ENCODE peak calls at places on chromosome 10, in ten cellular contexts. One of them, this sample, is unnamed.

GRCh38 chr10:103202319-103202718 is 9.2 kb upstream of the NT5C2 start:
- DNase-seq in CD4-positive, alpha-beta T cell: no peak
- DNase-seq in mesothelial cell of epicardium: no peak
- DNase-seq in fibroblast of lung: no peak
- DNase-seq in BJ: no peak
- DNase-seq in mucosa of descending colon: no peak
- DNase-seq in heart left ventricle: no peak
- DNase-seq in epithelial cell of esophagus: no peak
- DNase-seq in fibroblast of the aortic adventitia: no peak
- DNase-seq in uterus: no peak
- DNase-seq in this sample: no peak

GRCh38 chr10:98848361-98848760 is 387.3 kb downstream of the HPSE2 start:
- DNase-seq in CD4-positive, alpha-beta T cell: no peak
- DNase-seq in mesothelial cell of epicardium: no peak
- DNase-seq in fibroblast of lung: no peak
- DNase-seq in BJ: no peak
- DNase-seq in mucosa of descending colon: no peak
- DNase-seq in heart left ventricle: no peak
- DNase-seq in epithelial cell of esophagus: peak
- DNase-seq in fibroblast of the aortic adventitia: no peak
- DNase-seq in uterus: no peak
- DNase-seq in this sample: peak

GRCh38 chr10:24483701-24484100 is 240.0 kb downstream of the ARHGAP21 start:
- DNase-seq in CD4-positive, alpha-beta T cell: no peak
- DNase-seq in mesothelial cell of epicardium: no peak
- DNase-seq in fibroblast of lung: peak
- DNase-seq in BJ: no peak
- DNase-seq in mucosa of descending colon: peak
- DNase-seq in heart left ventricle: no peak
- DNase-seq in epithelial cell of esophagus: peak
- DNase-seq in fibroblast of the aortic adventitia: peak
- DNase-seq in uterus: no peak
- DNase-seq in this sample: peak

GRCh38 chr10:3951993-3952392 is 167.0 kb upstream of the KLF6 start:
- DNase-seq in CD4-positive, alpha-beta T cell: no peak
- DNase-seq in mesothelial cell of epicardium: no peak
- DNase-seq in fibroblast of lung: no peak
- DNase-seq in BJ: no peak
- DNase-seq in mucosa of descending colon: no peak
- DNase-seq in heart left ventricle: no peak
- DNase-seq in epithelial cell of esophagus: no peak
- DNase-seq in fibroblast of the aortic adventitia: peak
- DNase-seq in uterus: no peak
- DNase-seq in this sample: no peak

GRCh38 chr10:8498881-8499280 is 444.4 kb downstream of the GATA3 start:
- DNase-seq in CD4-positive, alpha-beta T cell: no peak
- DNase-seq in mesothelial cell of epicardium: no peak
- DNase-seq in fibroblast of lung: no peak
- DNase-seq in BJ: no peak
- DNase-seq in mucosa of descending colon: no peak
- DNase-seq in heart left ventricle: no peak
- DNase-seq in epithelial cell of esophagus: peak
- DNase-seq in fibroblast of the aortic adventitia: no peak
- DNase-seq in uterus: no peak
- DNase-seq in this sample: no peak

GRCh38 chr10:66321746-66322145 is 604.1 kb upstream of the LRRTM3 start:
- DNase-seq in CD4-positive, alpha-beta T cell: no peak
- DNase-seq in mesothelial cell of epicardium: no peak
- DNase-seq in fibroblast of lung: peak
- DNase-seq in BJ: no peak
- DNase-seq in mucosa of descending colon: no peak
- DNase-seq in heart left ventricle: no peak
- DNase-seq in epithelial cell of esophagus: no peak
- DNase-seq in fibroblast of the aortic adventitia: no peak
- DNase-seq in uterus: no peak
- DNase-seq in this sample: no peak

GRCh38 chr10:74194545-74194944 is 43.5 kb downstream of the ADK start:
- DNase-seq in CD4-positive, alpha-beta T cell: no peak
- DNase-seq in mesothelial cell of epicardium: no peak
- DNase-seq in fibroblast of lung: peak
- DNase-seq in BJ: no peak
- DNase-seq in mucosa of descending colon: no peak
- DNase-seq in heart left ventricle: no peak
- DNase-seq in epithelial cell of esophagus: peak
- DNase-seq in fibroblast of the aortic adventitia: peak
- DNase-seq in uterus: no peak
- DNase-seq in this sample: no peak

GRCh38 chr10:35876248-35876647 is 234.2 kb upstream of the FZD8 start:
- DNase-seq in CD4-positive, alpha-beta T cell: no peak
- DNase-seq in mesothelial cell of epicardium: no peak
- DNase-seq in fibroblast of lung: peak
- DNase-seq in BJ: peak
- DNase-seq in mucosa of descending colon: no peak
- DNase-seq in heart left ventricle: no peak
- DNase-seq in epithelial cell of esophagus: no peak
- DNase-seq in fibroblast of the aortic adventitia: peak
- DNase-seq in uterus: no peak
- DNase-seq in this sample: peak

GRCh38 chr10:43957267-43958070 is 308.8 kb upstream of the ZNF32 start:
- DNase-seq in CD4-positive, alpha-beta T cell: no peak
- DNase-seq in mesothelial cell of epicardium: no peak
- DNase-seq in fibroblast of lung: no peak
- DNase-seq in BJ: no peak
- DNase-seq in mucosa of descending colon: no peak
- DNase-seq in heart left ventricle: no peak
- DNase-seq in epithelial cell of esophagus: no peak
- DNase-seq in fibroblast of the aortic adventitia: no peak
- DNase-seq in uterus: no peak
- DNase-seq in this sample: no peak

GRCh38 chr10:96512524-96512991 is 1.2 kb downstream of the TLL2 start:
- DNase-seq in CD4-positive, alpha-beta T cell: no peak
- DNase-seq in mesothelial cell of epicardium: no peak
- DNase-seq in fibroblast of lung: peak
- DNase-seq in BJ: no peak
- DNase-seq in mucosa of descending colon: no peak
- DNase-seq in heart left ventricle: no peak
- DNase-seq in epithelial cell of esophagus: peak
- DNase-seq in fibroblast of the aortic adventitia: peak
- DNase-seq in uterus: no peak
- DNase-seq in this sample: no peak

GRCh38 chr10:74681917-74682627 is 144.3 kb upstream of the KAT6B start:
- DNase-seq in CD4-positive, alpha-beta T cell: no peak
- DNase-seq in mesothelial cell of epicardium: no peak
- DNase-seq in fibroblast of lung: peak
- DNase-seq in BJ: no peak
- DNase-seq in mucosa of descending colon: no peak
- DNase-seq in heart left ventricle: no peak
- DNase-seq in epithelial cell of esophagus: no peak
- DNase-seq in fibroblast of the aortic adventitia: no peak
- DNase-seq in uterus: no peak
- DNase-seq in this sample: no peak

GRCh38 chr10:77602913-77603528 is 34.6 kb downstream of the KCNMA1 start:
- DNase-seq in CD4-positive, alpha-beta T cell: no peak
- DNase-seq in mesothelial cell of epicardium: no peak
- DNase-seq in fibroblast of lung: peak
- DNase-seq in BJ: no peak
- DNase-seq in mucosa of descending colon: no peak
- DNase-seq in heart left ventricle: no peak
- DNase-seq in epithelial cell of esophagus: no peak
- DNase-seq in fibroblast of the aortic adventitia: no peak
- DNase-seq in uterus: no peak
- DNase-seq in this sample: no peak

GRCh38 chr10:12107781-12108180 is 21.7 kb upstream of the SEC61A2 start:
- DNase-seq in CD4-positive, alpha-beta T cell: no peak
- DNase-seq in mesothelial cell of epicardium: no peak
- DNase-seq in fibroblast of lung: no peak
- DNase-seq in BJ: no peak
- DNase-seq in mucosa of descending colon: no peak
- DNase-seq in heart left ventricle: no peak
- DNase-seq in epithelial cell of esophagus: no peak
- DNase-seq in fibroblast of the aortic adventitia: no peak
- DNase-seq in uterus: no peak
- DNase-seq in this sample: no peak

GRCh38 chr10:101749033-101749432 is 26.9 kb downstream of the FGF8 start:
- DNase-seq in CD4-positive, alpha-beta T cell: no peak
- DNase-seq in mesothelial cell of epicardium: no peak
- DNase-seq in fibroblast of lung: no peak
- DNase-seq in BJ: no peak
- DNase-seq in mucosa of descending colon: no peak
- DNase-seq in heart left ventricle: no peak
- DNase-seq in epithelial cell of esophagus: no peak
- DNase-seq in fibroblast of the aortic adventitia: no peak
- DNase-seq in uterus: no peak
- DNase-seq in this sample: no peak
- TF ChIP-seq CTCF in CD4-positive, alpha-beta T cell: no peak
- TF ChIP-seq CTCF in mesothelial cell of epicardium: no peak
- TF ChIP-seq CTCF in fibroblast of lung: no peak
- TF ChIP-seq CTCF in BJ: no peak
- TF ChIP-seq CTCF in mucosa of descending colon: no peak
- TF ChIP-seq CTCF in heart left ventricle: no peak
- TF ChIP-seq CTCF in epithelial cell of esophagus: no peak
- TF ChIP-seq CTCF in fibroblast of the aortic adventitia: no peak
- TF ChIP-seq CTCF in uterus: no peak
- TF ChIP-seq CTCF in this sample: peak

DNA sequence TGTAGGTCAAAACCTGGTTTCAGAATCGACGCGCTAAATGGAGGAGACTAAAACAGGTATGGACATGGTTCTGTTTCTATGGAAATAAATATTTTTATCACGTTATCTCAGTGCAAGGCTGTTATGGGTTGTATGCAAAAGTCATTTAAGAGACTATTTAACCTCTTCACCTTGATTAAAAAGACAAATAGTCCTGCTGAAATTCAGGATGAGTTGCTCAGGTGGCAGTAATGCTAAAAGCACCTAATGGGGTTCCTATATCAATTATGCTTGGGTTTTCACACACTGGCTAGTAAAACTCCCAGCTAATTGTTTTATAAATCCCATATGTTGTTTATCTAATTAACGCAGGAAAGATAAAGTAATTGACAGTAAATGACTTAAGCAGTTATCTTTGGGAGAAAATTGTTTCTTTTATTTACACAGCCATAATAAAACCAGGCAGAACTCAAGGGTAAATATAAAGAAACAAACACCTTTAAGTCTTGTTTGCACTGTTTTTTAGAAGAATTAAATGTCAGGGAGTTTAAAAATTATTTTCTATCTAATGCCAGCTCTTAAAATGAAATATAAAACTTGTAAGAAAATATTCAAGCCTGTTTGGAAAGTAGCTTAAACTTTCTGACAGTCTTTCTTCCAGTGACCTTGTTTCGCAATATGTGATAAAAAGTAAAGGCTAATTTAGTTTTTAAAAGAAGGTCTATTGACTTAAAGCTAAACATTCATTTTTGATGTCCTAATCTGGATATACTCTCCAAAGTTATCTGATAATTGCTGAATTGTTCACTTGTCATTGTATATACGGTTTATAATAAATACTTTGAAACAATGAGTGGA is 3.2 kb downstream of the HHEX start:
- DNase-seq in CD4-positive, alpha-beta T cell: no peak
- DNase-seq in mesothelial cell of epicardium: no peak
- DNase-seq in fibroblast of lung: no peak
- DNase-seq in BJ: no peak
- DNase-seq in mucosa of descending colon: no peak
- DNase-seq in heart left ventricle: no peak
- DNase-seq in epithelial cell of esophagus: no peak
- DNase-seq in fibroblast of the aortic adventitia: no peak
- DNase-seq in uterus: no peak
- DNase-seq in this sample: no peak
- TF ChIP-seq CTCF in CD4-positive, alpha-beta T cell: no peak
- TF ChIP-seq CTCF in mesothelial cell of epicardium: no peak
- TF ChIP-seq CTCF in fibroblast of lung: no peak
- TF ChIP-seq CTCF in BJ: no peak
- TF ChIP-seq CTCF in mucosa of descending colon: no peak
- TF ChIP-seq CTCF in heart left ventricle: no peak
- TF ChIP-seq CTCF in epithelial cell of esophagus: no peak
- TF ChIP-seq CTCF in fibroblast of the aortic adventitia: no peak
- TF ChIP-seq CTCF in uterus: no peak
- TF ChIP-seq CTCF in this sample: no peak

DNA sequence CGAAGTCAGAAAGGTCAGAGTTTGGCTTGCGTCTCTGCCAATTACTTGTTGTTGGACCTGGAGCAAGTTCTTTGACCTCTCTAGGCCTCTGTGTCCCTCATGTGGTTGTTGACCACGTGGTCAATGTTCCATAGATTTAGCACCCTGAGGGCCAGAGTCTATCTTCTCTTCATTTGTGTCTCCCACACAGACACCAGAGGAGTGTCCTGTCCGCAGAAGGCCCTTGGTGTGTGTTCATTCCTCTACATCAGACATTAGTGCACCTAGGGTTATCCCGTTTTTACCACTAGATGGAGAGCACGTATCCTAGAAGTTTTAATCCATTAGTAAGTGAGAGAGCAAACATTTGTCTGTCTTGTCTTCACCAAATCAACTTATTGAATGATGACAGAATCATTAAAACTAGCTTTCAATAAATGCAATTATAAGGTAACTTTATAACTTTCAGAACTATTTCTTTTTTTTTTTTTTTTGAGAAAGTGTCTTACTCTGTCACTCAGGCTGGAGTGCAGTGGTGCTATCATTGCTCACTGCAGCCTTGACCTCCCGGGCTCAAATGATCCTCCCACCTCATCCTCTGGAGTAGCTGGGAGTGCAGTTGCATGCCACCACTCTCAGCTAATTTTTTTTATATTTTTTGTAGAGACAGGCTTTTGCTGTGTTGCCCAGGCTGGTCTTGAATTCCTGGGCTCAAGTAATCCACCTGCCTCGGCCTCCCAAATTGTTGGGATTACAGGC is 122.5 kb upstream of the ANKRD1 start:
- DNase-seq in CD4-positive, alpha-beta T cell: no peak
- DNase-seq in mesothelial cell of epicardium: no peak
- DNase-seq in fibroblast of lung: peak
- DNase-seq in BJ: no peak
- DNase-seq in mucosa of descending colon: no peak
- DNase-seq in heart left ventricle: no peak
- DNase-seq in epithelial cell of esophagus: peak
- DNase-seq in fibroblast of the aortic adventitia: peak
- DNase-seq in uterus: no peak
- DNase-seq in this sample: peak
- TF ChIP-seq CTCF in CD4-positive, alpha-beta T cell: no peak
- TF ChIP-seq CTCF in mesothelial cell of epicardium: no peak
- TF ChIP-seq CTCF in fibroblast of lung: peak
- TF ChIP-seq CTCF in BJ: peak
- TF ChIP-seq CTCF in mucosa of descending colon: no peak
- TF ChIP-seq CTCF in heart left ventricle: peak
- TF ChIP-seq CTCF in epithelial cell of esophagus: peak
- TF ChIP-seq CTCF in fibroblast of the aortic adventitia: peak
- TF ChIP-seq CTCF in uterus: peak
- TF ChIP-seq CTCF in this sample: peak

DNA sequence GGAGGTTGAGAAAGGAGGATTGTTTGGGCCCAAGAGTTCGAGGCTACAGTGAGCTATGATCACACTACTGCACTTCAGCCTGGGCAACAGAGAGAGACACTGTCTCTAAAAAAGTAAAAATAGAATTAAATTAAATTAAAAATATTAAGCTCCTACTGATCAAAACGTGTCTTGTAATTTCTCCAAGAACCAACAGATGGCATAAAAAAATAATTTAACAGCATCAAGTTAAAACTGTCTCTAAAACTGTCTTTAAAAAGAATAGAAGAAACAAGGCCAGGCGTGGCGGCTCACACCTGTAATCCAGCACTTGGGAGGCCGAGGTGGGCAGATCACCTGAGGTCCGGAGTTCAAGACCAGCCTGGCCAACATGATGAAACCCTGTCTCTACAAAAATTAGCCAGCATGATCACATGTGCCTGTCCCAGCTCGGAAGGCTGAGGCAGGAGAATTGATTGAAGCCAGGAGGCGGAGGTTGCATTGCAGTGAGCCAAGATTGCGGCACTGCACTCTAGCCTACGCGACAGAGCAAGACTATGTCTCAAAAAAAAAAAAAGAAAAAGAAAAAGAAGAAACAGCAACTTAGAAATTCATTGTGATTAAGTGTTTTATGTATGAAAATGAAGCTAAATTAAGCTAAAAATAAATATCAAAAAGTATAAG is 24.5 kb downstream of the MTPAP start:
- DNase-seq in CD4-positive, alpha-beta T cell: no peak
- DNase-seq in mesothelial cell of epicardium: no peak
- DNase-seq in fibroblast of lung: peak
- DNase-seq in BJ: no peak
- DNase-seq in mucosa of descending colon: no peak
- DNase-seq in heart left ventricle: no peak
- DNase-seq in epithelial cell of esophagus: no peak
- DNase-seq in fibroblast of the aortic adventitia: no peak
- DNase-seq in uterus: no peak
- DNase-seq in this sample: no peak
- TF ChIP-seq CTCF in CD4-positive, alpha-beta T cell: no peak
- TF ChIP-seq CTCF in mesothelial cell of epicardium: no peak
- TF ChIP-seq CTCF in fibroblast of lung: no peak
- TF ChIP-seq CTCF in BJ: no peak
- TF ChIP-seq CTCF in mucosa of descending colon: no peak
- TF ChIP-seq CTCF in heart left ventricle: no peak
- TF ChIP-seq CTCF in epithelial cell of esophagus: no peak
- TF ChIP-seq CTCF in fibroblast of the aortic adventitia: no peak
- TF ChIP-seq CTCF in uterus: no peak
- TF ChIP-seq CTCF in this sample: peak